ENCODE peak calls at places on chromosomes 11 and 22, in four cellular contexts. N, O, S and L are unnamed samples.

GRCh38 chr11:76601272-76601671 is 69.3 kb downstream of the LRRC32 start:
- DNase-seq in O (no peak), N (no peak), S (no peak), L (no peak)

GRCh38 chr22:31790240-31790639 is 36.4 kb downstream of the DEPDC5 start:
- DNase-seq in O (no peak), N (no peak), S (no peak), L (no peak)

GRCh38 chr11:120055646-120056045 is 82.3 kb downstream of the TRIM29 start:
- DNase-seq in S (no peak), N (no peak), O (no peak), L (no peak)

GRCh38 chr22:29352778-29353177 is 35.6 kb downstream of the AP1B1 start:
- DNase-seq in O (no peak), S (no peak), N (no peak), L (no peak)

GRCh38 chr11:79097279-79097875 is 343.5 kb downstream of the TENM4 start:
- DNase-seq in O (no peak), S (no peak), N (no peak), L (no peak)

GRCh38 chr11:6633422-6634408 is 14.5 kb upstream of the TPP1 start:
- DNase-seq in S (no peak), N (no peak), O (no peak), L (no peak)

GRCh38 chr11:111565111-111565720 is 24.7 kb downstream of the LAYN start:
- DNase-seq in O (peak; percentile 62), N (peak; percentile 32), S (peak; percentile 39), L (peak; percentile 71)

GRCh38 chr11:77179048-77179447 is 51.0 kb downstream of the MYO7A start:
- DNase-seq in N (no peak), O (no peak), S (peak; percentile 11), L (no peak)

GRCh38 chr22:28002863-28003565 is 84.0 kb upstream of the PITPNB start:
- DNase-seq in O (no peak), N (no peak), S (no peak), L (no peak)

GRCh38 chr11:123302751-123303195 is 107.7 kb upstream of the CLMP start:
- DNase-seq in O (no peak), N (peak; percentile 79), S (no peak), L (no peak)

GRCh38 chr11:123305601-123306000 is 110.6 kb upstream of the CLMP start:
- DNase-seq in O (no peak), S (no peak), N (no peak), L (no peak)

GRCh38 chr11:123303924-123304323 is 108.9 kb upstream of the CLMP start:
- DNase-seq in O (no peak), N (peak; percentile 19), S (no peak), L (no peak)

GRCh38 chr11:123306531-123306930 is 111.5 kb upstream of the CLMP start:
- DNase-seq in S (no peak), O (no peak), N (no peak), L (no peak)

GRCh38 chr11:123304828-123305530 is 109.9 kb upstream of the CLMP start:
- DNase-seq in S (no peak), N (no peak), O (no peak), L (no peak)
- TF ChIP-seq FOXK2 in S (no peak), N (no peak), O (no peak), L (no peak)

DNA sequence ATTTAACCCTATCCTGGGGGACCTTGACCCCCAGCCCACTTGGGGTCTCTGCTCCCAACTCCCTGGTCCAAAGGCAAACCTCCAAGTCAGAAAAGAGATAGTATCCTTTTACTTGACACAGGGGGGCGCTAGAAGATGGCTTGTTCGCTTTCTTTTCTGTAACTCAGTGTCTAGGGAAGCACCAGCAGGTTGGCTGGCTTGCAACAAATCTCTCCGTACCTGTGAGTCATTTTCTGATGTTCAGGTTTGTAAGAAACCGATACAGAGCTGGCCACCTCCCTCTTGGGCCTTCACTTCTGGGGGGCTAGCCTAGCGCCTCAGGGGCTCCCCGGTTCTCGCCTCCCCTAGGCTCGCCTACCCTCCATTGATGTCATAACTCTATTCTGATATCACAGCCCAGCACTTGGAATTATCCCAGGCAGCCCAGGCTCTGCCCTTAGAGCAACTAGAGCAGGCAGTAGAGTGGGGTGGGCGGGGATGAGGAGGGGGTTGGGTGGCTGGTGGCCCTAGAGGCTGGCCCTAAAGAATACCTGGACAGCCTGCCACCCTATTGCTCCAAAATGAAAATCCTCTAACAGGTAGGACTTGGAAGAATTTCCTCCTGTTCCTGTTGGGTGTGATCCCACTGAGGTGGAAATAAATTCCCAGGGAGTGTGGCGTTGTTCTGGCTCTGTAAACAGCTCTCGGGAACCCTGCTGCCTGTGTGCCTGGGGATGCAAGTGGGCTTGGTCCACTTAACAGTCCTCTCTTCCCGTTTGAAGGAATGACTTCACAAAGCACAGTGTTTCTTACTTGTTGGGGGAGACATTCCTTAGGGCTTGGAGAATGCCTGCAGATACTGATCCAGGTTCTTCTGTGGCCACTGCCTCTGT is 69.4 kb downstream of the OSBP2 start:
- DNase-seq in N (no peak), S (peak; percentile 70), O (peak; percentile 49), L (peak; percentile 84)
- TF ChIP-seq FOXK2 in N (no peak), S (no peak), O (no peak), L (no peak)

DNA sequence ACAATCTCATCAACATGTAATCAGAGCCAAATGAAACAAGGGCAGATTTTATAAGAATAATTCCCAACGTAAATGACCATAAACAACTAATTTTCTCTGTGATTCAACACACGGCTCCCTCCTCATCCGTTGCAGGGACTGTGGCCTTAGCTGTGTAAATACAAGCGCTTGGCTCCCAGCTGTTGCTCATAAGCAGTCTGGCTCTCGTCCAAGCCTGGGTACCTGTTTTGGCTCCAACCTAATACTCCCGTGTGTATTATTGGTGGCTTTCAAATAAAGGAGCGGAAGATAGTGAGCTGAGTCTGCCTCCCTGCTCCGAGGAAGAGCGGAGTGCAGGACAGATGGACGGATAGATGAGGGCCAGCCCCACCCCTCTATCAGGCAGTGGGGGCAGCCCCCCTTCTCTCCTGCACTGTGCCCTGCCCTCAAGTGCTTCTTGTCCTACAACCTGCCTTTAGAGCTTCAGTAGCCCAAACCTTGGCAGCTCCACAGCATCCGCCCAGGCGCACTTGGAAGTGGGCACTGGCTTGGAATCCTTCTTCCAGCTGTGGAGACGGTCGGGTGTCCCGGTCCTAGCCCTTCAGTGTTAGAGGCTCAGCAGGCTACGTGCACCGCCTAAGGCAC is 670.9 kb downstream of the BRD1 start:
- DNase-seq in S (no peak), O (no peak), N (no peak), L (no peak)
- TF ChIP-seq FOXK2 in S (no peak), O (no peak), N (no peak), L (no peak)

DNA sequence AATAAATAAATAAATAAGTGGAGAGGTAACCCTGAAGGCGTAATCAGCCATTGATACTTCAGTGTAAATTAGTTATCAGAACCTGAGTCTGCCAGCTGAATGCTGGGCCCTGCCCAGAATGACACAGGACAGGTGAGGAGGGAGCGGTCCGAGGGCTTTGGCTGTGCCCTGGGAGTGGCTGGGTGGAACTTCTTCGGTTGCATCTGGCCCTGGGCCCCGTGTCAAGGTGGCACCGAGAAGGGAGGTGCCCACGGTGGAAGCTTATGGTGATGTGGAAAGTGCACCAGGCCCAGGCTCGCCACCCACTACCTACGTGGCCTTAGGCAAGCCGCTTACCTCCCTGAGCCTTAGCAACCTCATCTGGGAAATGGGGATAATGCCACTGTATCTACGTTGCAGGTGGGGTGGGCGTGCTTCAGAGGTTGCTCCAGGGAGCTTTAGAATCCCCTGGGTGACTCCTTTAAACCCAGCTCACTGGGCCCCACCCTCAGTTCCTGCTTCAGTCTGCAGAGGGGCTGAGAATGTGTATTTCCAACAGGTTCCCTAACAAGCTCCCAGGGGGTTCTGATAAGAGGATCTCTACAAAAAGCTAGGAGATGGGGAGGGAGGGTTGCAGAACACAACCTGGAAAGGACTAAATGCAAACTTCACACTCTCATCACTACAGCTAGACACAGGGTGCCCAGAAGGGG is 38.8 kb downstream of the TXN2 start:
- DNase-seq in S (no peak), N (no peak), O (no peak), L (no peak)
- TF ChIP-seq FOXK2 in S (no peak), N (no peak), O (no peak), L (no peak)

DNA sequence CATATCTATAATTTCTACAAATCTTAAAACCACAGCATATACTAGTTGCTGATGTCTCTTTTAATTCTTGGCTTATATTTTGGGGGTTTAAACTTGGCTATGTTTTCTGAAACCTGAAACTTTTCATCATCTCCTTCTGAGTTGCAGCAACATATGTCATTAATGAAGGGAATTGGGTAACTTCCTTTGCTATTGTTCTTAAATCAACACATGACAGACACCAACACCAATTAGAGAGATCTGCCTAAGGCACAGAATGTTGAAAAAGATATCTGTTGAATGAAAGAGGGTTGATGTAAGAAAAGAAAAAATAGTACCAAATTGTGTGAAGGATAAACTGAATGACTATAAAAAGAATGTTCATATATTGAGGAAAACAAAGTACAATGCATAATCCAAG is 10.3 kb upstream of the GAS2 start:
- DNase-seq in S (no peak), N (no peak), O (no peak), L (no peak)
- TF ChIP-seq FOXK2 in S (no peak), N (no peak), O (no peak), L (no peak)